ENCODE peak calls at places on chromosome 1, in eight cellular contexts. One of them, this sample, is unnamed. For H3K4me1, the result is how much of the 10 kb centered on the place peaks cover.

GRCh38 chr1:21955474-21956281 is 18.6 kb upstream of the HSPG2 start:
- DNase-seq in PC-3: no peak
- DNase-seq in ascending aorta: no peak
- DNase-seq in cardiac muscle cell: no peak
- DNase-seq in HAP-1: no peak
- DNase-seq in right lobe of liver: no peak
- DNase-seq in transverse colon: no peak
- DNase-seq in pancreas: no peak
- DNase-seq in this sample: no peak

GRCh38 chr1:97727029-97727428 is 193.8 kb downstream of the DPYD start:
- DNase-seq in HAP-1: no peak
- DNase-seq in PC-3: no peak
- DNase-seq in transverse colon: no peak
- DNase-seq in pancreas: no peak
- DNase-seq in ascending aorta: no peak
- DNase-seq in right lobe of liver: no peak
- DNase-seq in cardiac muscle cell: no peak
- DNase-seq in this sample: no peak

GRCh38 chr1:232806071-232806510 is 875 bp downstream of the MAP10 start:
- DNase-seq in pancreas: no peak
- DNase-seq in cardiac muscle cell: no peak
- DNase-seq in transverse colon: no peak
- DNase-seq in right lobe of liver: no peak
- DNase-seq in PC-3: no peak
- DNase-seq in ascending aorta: no peak
- DNase-seq in HAP-1: no peak
- DNase-seq in this sample: no peak

GRCh38 chr1:45876000-45876399 is 72.6 kb downstream of the MAST2 start:
- DNase-seq in HAP-1: no peak
- DNase-seq in cardiac muscle cell: peak
- DNase-seq in ascending aorta: no peak
- DNase-seq in pancreas: no peak
- DNase-seq in right lobe of liver: no peak
- DNase-seq in PC-3: no peak
- DNase-seq in transverse colon: no peak
- DNase-seq in this sample: no peak

GRCh38 chr1:236108027-236108648 is 34.2 kb upstream of the GPR137B start:
- DNase-seq in PC-3: no peak
- DNase-seq in ascending aorta: no peak
- DNase-seq in HAP-1: no peak
- DNase-seq in cardiac muscle cell: no peak
- DNase-seq in pancreas: no peak
- DNase-seq in transverse colon: no peak
- DNase-seq in right lobe of liver: no peak
- DNase-seq in this sample: no peak

GRCh38 chr1:182299728-182300581 is 91.6 kb downstream of the GLUL start:
- DNase-seq in HAP-1: no peak
- DNase-seq in pancreas: no peak
- DNase-seq in transverse colon: peak
- DNase-seq in ascending aorta: no peak
- DNase-seq in cardiac muscle cell: no peak
- DNase-seq in right lobe of liver: peak
- DNase-seq in PC-3: no peak
- DNase-seq in this sample: peak

GRCh38 chr1:38114231-38114630 is 67.6 kb upstream of the POU3F1 start:
- DNase-seq in PC-3: no peak
- DNase-seq in pancreas: no peak
- DNase-seq in ascending aorta: peak
- DNase-seq in cardiac muscle cell: no peak
- DNase-seq in transverse colon: no peak
- DNase-seq in HAP-1: no peak
- DNase-seq in right lobe of liver: peak
- DNase-seq in this sample: no peak

GRCh38 chr1:181033799-181034391 is at the start of gene MR1:
- DNase-seq in right lobe of liver: no peak
- DNase-seq in transverse colon: no peak
- DNase-seq in PC-3: peak
- DNase-seq in cardiac muscle cell: peak
- DNase-seq in pancreas: no peak
- DNase-seq in HAP-1: peak
- DNase-seq in ascending aorta: no peak
- DNase-seq in this sample: no peak

GRCh38 chr1:28890435-28890834 is 23.9 kb upstream of the EPB41 start:
- DNase-seq in transverse colon: no peak
- DNase-seq in cardiac muscle cell: no peak
- DNase-seq in pancreas: no peak
- DNase-seq in right lobe of liver: no peak
- DNase-seq in ascending aorta: no peak
- DNase-seq in HAP-1: no peak
- DNase-seq in PC-3: no peak
- DNase-seq in this sample: no peak

GRCh38 chr1:58047265-58047858 is 499.2 kb downstream of the OMA1 start:
- DNase-seq in cardiac muscle cell: peak
- DNase-seq in HAP-1: peak
- DNase-seq in PC-3: peak
- DNase-seq in ascending aorta: no peak
- DNase-seq in transverse colon: peak
- DNase-seq in pancreas: no peak
- DNase-seq in right lobe of liver: peak
- DNase-seq in this sample: peak

GRCh38 chr1:203321273-203322052 is 16.1 kb downstream of the BTG2 start:
- DNase-seq in HAP-1: no peak
- DNase-seq in PC-3: no peak
- DNase-seq in ascending aorta: no peak
- DNase-seq in transverse colon: no peak
- DNase-seq in cardiac muscle cell: no peak
- DNase-seq in pancreas: no peak
- DNase-seq in right lobe of liver: no peak
- DNase-seq in this sample: no peak
- H3K4me1 ChIP-seq in HAP-1: under half
- H3K4me1 ChIP-seq in PC-3: under half
- H3K4me1 ChIP-seq in ascending aorta: under half
- H3K4me1 ChIP-seq in transverse colon: half or more
- H3K4me1 ChIP-seq in cardiac muscle cell: under half
- H3K4me1 ChIP-seq in pancreas: half or more
- H3K4me1 ChIP-seq in right lobe of liver: under half
- H3K4me1 ChIP-seq in this sample: under half

DNA sequence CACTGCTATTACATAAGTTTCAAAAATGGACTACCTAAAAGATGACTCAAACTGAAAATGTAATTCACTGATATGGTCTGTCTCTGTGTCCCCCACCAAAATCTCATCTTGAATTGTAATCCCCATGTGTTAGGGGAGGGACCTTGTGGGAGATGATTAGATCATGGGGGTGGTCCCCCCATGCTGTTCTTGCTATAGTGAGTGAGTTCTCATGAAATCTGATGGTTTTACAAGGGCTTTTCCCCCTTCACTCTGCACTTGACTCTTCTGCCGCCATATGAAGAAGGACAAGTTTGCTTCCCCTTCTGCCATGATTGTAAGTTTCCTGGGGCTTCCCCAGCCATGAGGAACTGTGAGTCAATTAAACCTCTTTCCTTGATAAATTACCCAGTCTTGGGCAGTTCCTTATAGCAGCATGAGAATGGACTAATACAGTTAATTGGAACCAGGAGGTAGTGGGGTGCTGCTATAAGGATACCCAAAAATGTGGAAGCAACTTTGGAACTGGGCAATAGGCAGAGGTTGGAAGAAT is 137.1 kb upstream of the RAB4A start:
- DNase-seq in cardiac muscle cell: no peak
- DNase-seq in ascending aorta: no peak
- DNase-seq in HAP-1: no peak
- DNase-seq in PC-3: no peak
- DNase-seq in transverse colon: no peak
- DNase-seq in pancreas: no peak
- DNase-seq in right lobe of liver: no peak
- DNase-seq in this sample: no peak
- H3K4me1 ChIP-seq in cardiac muscle cell: under half
- H3K4me1 ChIP-seq in ascending aorta: under half
- H3K4me1 ChIP-seq in HAP-1: under half
- H3K4me1 ChIP-seq in PC-3: under half
- H3K4me1 ChIP-seq in transverse colon: under half
- H3K4me1 ChIP-seq in pancreas: under half
- H3K4me1 ChIP-seq in right lobe of liver: under half
- H3K4me1 ChIP-seq in this sample: under half

GRCh38 chr1:47186267-47187185 is 3.3 kb downstream of the PDZK1IP1 start:
- DNase-seq in pancreas: no peak
- DNase-seq in transverse colon: no peak
- DNase-seq in ascending aorta: no peak
- DNase-seq in PC-3: no peak
- DNase-seq in right lobe of liver: no peak
- DNase-seq in cardiac muscle cell: no peak
- DNase-seq in HAP-1: no peak
- DNase-seq in this sample: peak
- H3K4me1 ChIP-seq in pancreas: under half
- H3K4me1 ChIP-seq in transverse colon: under half
- H3K4me1 ChIP-seq in ascending aorta: under half
- H3K4me1 ChIP-seq in PC-3: under half
- H3K4me1 ChIP-seq in right lobe of liver: under half
- H3K4me1 ChIP-seq in cardiac muscle cell: under half
- H3K4me1 ChIP-seq in HAP-1: under half
- H3K4me1 ChIP-seq in this sample: half or more

GRCh38 chr1:48013270-48013669 is 16.1 kb upstream of the TRABD2B start:
- DNase-seq in ascending aorta: no peak
- DNase-seq in transverse colon: no peak
- DNase-seq in right lobe of liver: no peak
- DNase-seq in PC-3: no peak
- DNase-seq in HAP-1: no peak
- DNase-seq in cardiac muscle cell: no peak
- DNase-seq in pancreas: no peak
- DNase-seq in this sample: no peak

GRCh38 chr1:48018799-48019198 is 21.6 kb upstream of the TRABD2B start:
- DNase-seq in right lobe of liver: no peak
- DNase-seq in cardiac muscle cell: no peak
- DNase-seq in HAP-1: no peak
- DNase-seq in PC-3: no peak
- DNase-seq in ascending aorta: no peak
- DNase-seq in transverse colon: no peak
- DNase-seq in pancreas: no peak
- DNase-seq in this sample: no peak

GRCh38 chr1:48019714-48020315 is 22.6 kb upstream of the TRABD2B start:
- DNase-seq in ascending aorta: peak
- DNase-seq in transverse colon: no peak
- DNase-seq in HAP-1: no peak
- DNase-seq in right lobe of liver: peak
- DNase-seq in cardiac muscle cell: no peak
- DNase-seq in PC-3: no peak
- DNase-seq in pancreas: no peak
- DNase-seq in this sample: no peak

GRCh38 chr1:48017716-48018115 is 20.5 kb upstream of the TRABD2B start:
- DNase-seq in cardiac muscle cell: no peak
- DNase-seq in transverse colon: no peak
- DNase-seq in right lobe of liver: no peak
- DNase-seq in ascending aorta: no peak
- DNase-seq in PC-3: peak
- DNase-seq in HAP-1: no peak
- DNase-seq in pancreas: no peak
- DNase-seq in this sample: no peak

GRCh38 chr1:48016526-48016925 is 19.3 kb upstream of the TRABD2B start:
- DNase-seq in right lobe of liver: no peak
- DNase-seq in HAP-1: no peak
- DNase-seq in pancreas: no peak
- DNase-seq in PC-3: no peak
- DNase-seq in ascending aorta: no peak
- DNase-seq in cardiac muscle cell: no peak
- DNase-seq in transverse colon: no peak
- DNase-seq in this sample: no peak
- H3K4me1 ChIP-seq in right lobe of liver: under half
- H3K4me1 ChIP-seq in HAP-1: under half
- H3K4me1 ChIP-seq in pancreas: under half
- H3K4me1 ChIP-seq in PC-3: under half
- H3K4me1 ChIP-seq in ascending aorta: under half
- H3K4me1 ChIP-seq in cardiac muscle cell: under half
- H3K4me1 ChIP-seq in transverse colon: under half
- H3K4me1 ChIP-seq in this sample: under half